ENCODE peak calls at places on chromosome 21, in four cellular contexts. D is AG20443, W is endothelial cell, O is amniotic stem cell. Y is an unnamed sample.

GRCh38 chr21:46325073-46325912 is 1.3 kb downstream of the PCNT start:
- DNase-seq in O (peak; percentile 31), W (peak; percentile 61), D (peak; percentile 60), Y (peak; percentile 91)

GRCh38 chr21:32819702-32820101 is 48.1 kb upstream of the PAXBP1 start:
- DNase-seq in D (peak; percentile 90), W (no peak), O (peak; percentile 38), Y (peak; percentile 88)

GRCh38 chr21:43916691-43917514 is 51.9 kb downstream of the AGPAT3 start:
- DNase-seq in D (peak; percentile 44), O (no peak), W (no peak), Y (peak; percentile 90)

GRCh38 chr21:36792505-36792967 is 93.6 kb downstream of the SIM2 start:
- DNase-seq in D (no peak), W (no peak), O (no peak), Y (no peak)

GRCh38 chr21:16551101-16551695 is 821.4 kb downstream of the USP25 start:
- DNase-seq in O (no peak), D (no peak), W (no peak), Y (no peak)

GRCh38 chr21:42704861-42705260 is 51.4 kb downstream of the PDE9A start:
- DNase-seq in D (no peak), W (no peak), O (no peak), Y (no peak)

GRCh38 chr21:43312751-43313169 is 114.2 kb downstream of the SIK1 start:
- DNase-seq in D (no peak), W (no peak), O (no peak), Y (no peak)

GRCh38 chr21:34989337-34990151 is 59.6 kb downstream of the RUNX1 start:
- DNase-seq in O (no peak), W (no peak), D (no peak), Y (peak; percentile 65)

GRCh38 chr21:44086636-44087425 is 20.4 kb upstream of the PWP2 start:
- DNase-seq in W (no peak), O (no peak), D (no peak), Y (no peak)